ENCODE peak calls at places on chromosomes 6 and 20, in seven cellular contexts. One of them, this sample, is unnamed.

GRCh38 chr6:747006-747405 is 54.1 kb upstream of the EXOC2 start:
- DNase-seq in iris pigment epithelial cell: no peak
- DNase-seq in choroid plexus epithelial cell: no peak
- DNase-seq in NCI-H774: no peak
- DNase-seq in WTC11: no peak
- DNase-seq in stimulated activated CD4-positive, alpha-beta T cell treated with anti-CD3 and anti-CD28 coated beads, Interleukin-15, amount 100 ng/mL, for 1 hour: no peak
- DNase-seq in NCI-H345: no peak
- DNase-seq in this sample: no peak

GRCh38 chr6:71349976-71350615 is 61.5 kb downstream of the OGFRL1 start:
- DNase-seq in iris pigment epithelial cell: peak; percentile 75
- DNase-seq in choroid plexus epithelial cell: peak; percentile 53
- DNase-seq in NCI-H774: no peak
- DNase-seq in WTC11: no peak
- DNase-seq in stimulated activated CD4-positive, alpha-beta T cell treated with anti-CD3 and anti-CD28 coated beads, Interleukin-15, amount 100 ng/mL, for 1 hour: no peak
- DNase-seq in NCI-H345: no peak
- DNase-seq in this sample: no peak

GRCh38 chr20:46709459-46710148 is at the start of gene SLC2A10:
- DNase-seq in iris pigment epithelial cell: peak; percentile 58
- DNase-seq in choroid plexus epithelial cell: peak; percentile 52
- DNase-seq in NCI-H774: no peak
- DNase-seq in WTC11: peak; percentile 66
- DNase-seq in stimulated activated CD4-positive, alpha-beta T cell treated with anti-CD3 and anti-CD28 coated beads, Interleukin-15, amount 100 ng/mL, for 1 hour: no peak
- DNase-seq in NCI-H345: no peak
- DNase-seq in this sample: no peak

GRCh38 chr6:28232785-28233184 is 7.7 kb downstream of the ZSCAN9 start:
- DNase-seq in iris pigment epithelial cell: no peak
- DNase-seq in choroid plexus epithelial cell: no peak
- DNase-seq in NCI-H774: no peak
- DNase-seq in WTC11: no peak
- DNase-seq in stimulated activated CD4-positive, alpha-beta T cell treated with anti-CD3 and anti-CD28 coated beads, Interleukin-15, amount 100 ng/mL, for 1 hour: no peak
- DNase-seq in NCI-H345: no peak
- DNase-seq in this sample: no peak

GRCh38 chr6:73923899-73924485 is 228.0 kb downstream of the CD109 start:
- DNase-seq in iris pigment epithelial cell: no peak
- DNase-seq in choroid plexus epithelial cell: peak; percentile 29
- DNase-seq in NCI-H774: no peak
- DNase-seq in WTC11: no peak
- DNase-seq in stimulated activated CD4-positive, alpha-beta T cell treated with anti-CD3 and anti-CD28 coated beads, Interleukin-15, amount 100 ng/mL, for 1 hour: no peak
- DNase-seq in NCI-H345: no peak
- DNase-seq in this sample: no peak

GRCh38 chr20:50048420-50049166 is 64.4 kb downstream of the UBE2V1 start:
- DNase-seq in iris pigment epithelial cell: no peak
- DNase-seq in choroid plexus epithelial cell: no peak
- DNase-seq in NCI-H774: no peak
- DNase-seq in WTC11: no peak
- DNase-seq in stimulated activated CD4-positive, alpha-beta T cell treated with anti-CD3 and anti-CD28 coated beads, Interleukin-15, amount 100 ng/mL, for 1 hour: no peak
- DNase-seq in NCI-H345: no peak
- DNase-seq in this sample: no peak

GRCh38 chr6:37137201-37137880 is 32.6 kb upstream of the PIM1 start:
- DNase-seq in iris pigment epithelial cell: peak; percentile 100
- DNase-seq in choroid plexus epithelial cell: peak; percentile 99
- DNase-seq in NCI-H774: no peak
- DNase-seq in WTC11: peak; percentile 49
- DNase-seq in stimulated activated CD4-positive, alpha-beta T cell treated with anti-CD3 and anti-CD28 coated beads, Interleukin-15, amount 100 ng/mL, for 1 hour: no peak
- DNase-seq in NCI-H345: no peak
- DNase-seq in this sample: no peak

GRCh38 chr20:60057866-60058807 is 99.9 kb downstream of the CDH26 start:
- DNase-seq in iris pigment epithelial cell: peak; percentile 50
- DNase-seq in choroid plexus epithelial cell: peak; percentile 47
- DNase-seq in NCI-H774: no peak
- DNase-seq in WTC11: peak; percentile 34
- DNase-seq in stimulated activated CD4-positive, alpha-beta T cell treated with anti-CD3 and anti-CD28 coated beads, Interleukin-15, amount 100 ng/mL, for 1 hour: peak; percentile 3
- DNase-seq in NCI-H345: no peak
- DNase-seq in this sample: no peak

GRCh38 chr20:63454729-63455567 is 17.5 kb downstream of the KCNQ2 start:
- DNase-seq in iris pigment epithelial cell: no peak
- DNase-seq in choroid plexus epithelial cell: no peak
- DNase-seq in NCI-H774: no peak
- DNase-seq in WTC11: no peak
- DNase-seq in stimulated activated CD4-positive, alpha-beta T cell treated with anti-CD3 and anti-CD28 coated beads, Interleukin-15, amount 100 ng/mL, for 1 hour: no peak
- DNase-seq in NCI-H345: peak; percentile 31
- DNase-seq in this sample: no peak

GRCh38 chr6:43891072-43891870 is 121.3 kb downstream of the VEGFA start:
- DNase-seq in iris pigment epithelial cell: no peak
- DNase-seq in choroid plexus epithelial cell: no peak
- DNase-seq in NCI-H774: peak; percentile 66
- DNase-seq in WTC11: peak; percentile 35
- DNase-seq in stimulated activated CD4-positive, alpha-beta T cell treated with anti-CD3 and anti-CD28 coated beads, Interleukin-15, amount 100 ng/mL, for 1 hour: no peak
- DNase-seq in NCI-H345: peak; percentile 62
- DNase-seq in this sample: no peak

GRCh38 chr6:100171533-100172321 is 177.7 kb upstream of the MCHR2 start:
- DNase-seq in iris pigment epithelial cell: peak; percentile 63
- DNase-seq in choroid plexus epithelial cell: peak; percentile 38
- DNase-seq in NCI-H774: no peak
- DNase-seq in WTC11: no peak
- DNase-seq in stimulated activated CD4-positive, alpha-beta T cell treated with anti-CD3 and anti-CD28 coated beads, Interleukin-15, amount 100 ng/mL, for 1 hour: no peak
- DNase-seq in NCI-H345: no peak
- DNase-seq in this sample: no peak

GRCh38 chr20:40728996-40729395 is 40.0 kb upstream of the MAFB start:
- DNase-seq in iris pigment epithelial cell: no peak
- DNase-seq in choroid plexus epithelial cell: no peak
- DNase-seq in NCI-H774: no peak
- DNase-seq in WTC11: no peak
- DNase-seq in stimulated activated CD4-positive, alpha-beta T cell treated with anti-CD3 and anti-CD28 coated beads, Interleukin-15, amount 100 ng/mL, for 1 hour: no peak
- DNase-seq in NCI-H345: no peak
- DNase-seq in this sample: no peak

GRCh38 chr6:30888472-30889137 is 4.3 kb downstream of the DDR1 start:
- DNase-seq in iris pigment epithelial cell: peak; percentile 79
- DNase-seq in choroid plexus epithelial cell: peak; percentile 54
- DNase-seq in NCI-H774: no peak
- DNase-seq in WTC11: peak; percentile 5
- DNase-seq in stimulated activated CD4-positive, alpha-beta T cell treated with anti-CD3 and anti-CD28 coated beads, Interleukin-15, amount 100 ng/mL, for 1 hour: no peak
- DNase-seq in NCI-H345: no peak
- DNase-seq in this sample: no peak

GRCh38 chr20:35620818-35621559 is 5.4 kb downstream of the SPAG4 start:
- DNase-seq in iris pigment epithelial cell: no peak
- DNase-seq in choroid plexus epithelial cell: no peak
- DNase-seq in NCI-H774: no peak
- DNase-seq in WTC11: no peak
- DNase-seq in stimulated activated CD4-positive, alpha-beta T cell treated with anti-CD3 and anti-CD28 coated beads, Interleukin-15, amount 100 ng/mL, for 1 hour: no peak
- DNase-seq in NCI-H345: no peak
- DNase-seq in this sample: no peak

GRCh38 chr6:15876406-15876805 is 213.6 kb upstream of the DTNBP1 start:
- DNase-seq in iris pigment epithelial cell: peak; percentile 57
- DNase-seq in choroid plexus epithelial cell: peak; percentile 51
- DNase-seq in NCI-H774: no peak
- DNase-seq in WTC11: no peak
- DNase-seq in stimulated activated CD4-positive, alpha-beta T cell treated with anti-CD3 and anti-CD28 coated beads, Interleukin-15, amount 100 ng/mL, for 1 hour: no peak
- DNase-seq in NCI-H345: no peak
- DNase-seq in this sample: no peak

GRCh38 chr6:158467923-158468322 is 92.0 kb upstream of the TMEM181 start:
- DNase-seq in iris pigment epithelial cell: no peak
- DNase-seq in choroid plexus epithelial cell: peak; percentile 50
- DNase-seq in NCI-H774: peak; percentile 90
- DNase-seq in WTC11: peak; percentile 41
- DNase-seq in stimulated activated CD4-positive, alpha-beta T cell treated with anti-CD3 and anti-CD28 coated beads, Interleukin-15, amount 100 ng/mL, for 1 hour: no peak
- DNase-seq in NCI-H345: peak; percentile 89
- DNase-seq in this sample: no peak

GRCh38 chr6:154683756-154684523 is 49.3 kb upstream of the SCAF8 start:
- DNase-seq in iris pigment epithelial cell: peak; percentile 54
- DNase-seq in choroid plexus epithelial cell: peak; percentile 57
- DNase-seq in NCI-H774: no peak
- DNase-seq in WTC11: no peak
- DNase-seq in stimulated activated CD4-positive, alpha-beta T cell treated with anti-CD3 and anti-CD28 coated beads, Interleukin-15, amount 100 ng/mL, for 1 hour: no peak
- DNase-seq in NCI-H345: no peak
- DNase-seq in this sample: no peak

GRCh38 chr6:84462697-84463096 is 235.3 kb upstream of the CEP162 start:
- DNase-seq in iris pigment epithelial cell: peak; percentile 72
- DNase-seq in choroid plexus epithelial cell: peak; percentile 76
- DNase-seq in NCI-H774: no peak
- DNase-seq in WTC11: no peak
- DNase-seq in stimulated activated CD4-positive, alpha-beta T cell treated with anti-CD3 and anti-CD28 coated beads, Interleukin-15, amount 100 ng/mL, for 1 hour: no peak
- DNase-seq in NCI-H345: no peak
- DNase-seq in this sample: no peak

GRCh38 chr6:63307581-63308246 is 12.1 kb downstream of the LGSN start:
- DNase-seq in iris pigment epithelial cell: peak; percentile 43
- DNase-seq in choroid plexus epithelial cell: peak; percentile 70
- DNase-seq in NCI-H774: no peak
- DNase-seq in WTC11: no peak
- DNase-seq in stimulated activated CD4-positive, alpha-beta T cell treated with anti-CD3 and anti-CD28 coated beads, Interleukin-15, amount 100 ng/mL, for 1 hour: no peak
- DNase-seq in NCI-H345: peak; percentile 1
- DNase-seq in this sample: no peak

GRCh38 chr6:122365775-122366403 is 33.6 kb upstream of the HSF2 start:
- DNase-seq in iris pigment epithelial cell: peak; percentile 9
- DNase-seq in choroid plexus epithelial cell: no peak
- DNase-seq in NCI-H774: no peak
- DNase-seq in WTC11: no peak
- DNase-seq in stimulated activated CD4-positive, alpha-beta T cell treated with anti-CD3 and anti-CD28 coated beads, Interleukin-15, amount 100 ng/mL, for 1 hour: no peak
- DNase-seq in NCI-H345: no peak
- DNase-seq in this sample: no peak

GRCh38 chr20:19932170-19932667 is 84.9 kb upstream of the NAA20 start:
- DNase-seq in iris pigment epithelial cell: peak; percentile 87
- DNase-seq in choroid plexus epithelial cell: peak; percentile 82
- DNase-seq in NCI-H774: no peak
- DNase-seq in WTC11: no peak
- DNase-seq in stimulated activated CD4-positive, alpha-beta T cell treated with anti-CD3 and anti-CD28 coated beads, Interleukin-15, amount 100 ng/mL, for 1 hour: no peak
- DNase-seq in NCI-H345: no peak
- DNase-seq in this sample: no peak

GRCh38 chr6:435442-436307 is 44.1 kb downstream of the IRF4 start:
- DNase-seq in iris pigment epithelial cell: peak; percentile 21
- DNase-seq in choroid plexus epithelial cell: no peak
- DNase-seq in NCI-H774: no peak
- DNase-seq in WTC11: no peak
- DNase-seq in stimulated activated CD4-positive, alpha-beta T cell treated with anti-CD3 and anti-CD28 coated beads, Interleukin-15, amount 100 ng/mL, for 1 hour: no peak
- DNase-seq in NCI-H345: no peak
- DNase-seq in this sample: no peak

GRCh38 chr6:2971420-2972218 is at the start of gene SERPINB6:
- DNase-seq in iris pigment epithelial cell: peak; percentile 72
- DNase-seq in choroid plexus epithelial cell: peak; percentile 80
- DNase-seq in NCI-H774: peak; percentile 28
- DNase-seq in WTC11: peak; percentile 52
- DNase-seq in stimulated activated CD4-positive, alpha-beta T cell treated with anti-CD3 and anti-CD28 coated beads, Interleukin-15, amount 100 ng/mL, for 1 hour: no peak
- DNase-seq in NCI-H345: no peak
- DNase-seq in this sample: peak; percentile 63

GRCh38 chr20:24734139-24734538 is 214.9 kb upstream of the CST7 start:
- DNase-seq in iris pigment epithelial cell: no peak
- DNase-seq in choroid plexus epithelial cell: no peak
- DNase-seq in NCI-H774: no peak
- DNase-seq in WTC11: no peak
- DNase-seq in stimulated activated CD4-positive, alpha-beta T cell treated with anti-CD3 and anti-CD28 coated beads, Interleukin-15, amount 100 ng/mL, for 1 hour: no peak
- DNase-seq in NCI-H345: no peak
- DNase-seq in this sample: no peak

GRCh38 chr6:139568956-139569538 is 194.6 kb upstream of the CITED2 start:
- DNase-seq in iris pigment epithelial cell: peak; percentile 92
- DNase-seq in choroid plexus epithelial cell: peak; percentile 93
- DNase-seq in NCI-H774: no peak
- DNase-seq in WTC11: no peak
- DNase-seq in stimulated activated CD4-positive, alpha-beta T cell treated with anti-CD3 and anti-CD28 coated beads, Interleukin-15, amount 100 ng/mL, for 1 hour: no peak
- DNase-seq in NCI-H345: no peak
- DNase-seq in this sample: no peak

GRCh38 chr6:170080169-170080827 is 210.6 kb downstream of the DLL1 start:
- DNase-seq in iris pigment epithelial cell: no peak
- DNase-seq in choroid plexus epithelial cell: no peak
- DNase-seq in NCI-H774: no peak
- DNase-seq in WTC11: no peak
- DNase-seq in stimulated activated CD4-positive, alpha-beta T cell treated with anti-CD3 and anti-CD28 coated beads, Interleukin-15, amount 100 ng/mL, for 1 hour: no peak
- DNase-seq in NCI-H345: no peak
- DNase-seq in this sample: no peak

GRCh38 chr6:118770112-118770788 is 118.9 kb upstream of the CEP85L start:
- DNase-seq in iris pigment epithelial cell: no peak
- DNase-seq in choroid plexus epithelial cell: no peak
- DNase-seq in NCI-H774: peak; percentile 51
- DNase-seq in WTC11: no peak
- DNase-seq in stimulated activated CD4-positive, alpha-beta T cell treated with anti-CD3 and anti-CD28 coated beads, Interleukin-15, amount 100 ng/mL, for 1 hour: no peak
- DNase-seq in NCI-H345: peak; percentile 35
- DNase-seq in this sample: no peak

GRCh38 chr6:147868493-147869222 is 360.2 kb downstream of the SAMD5 start:
- DNase-seq in iris pigment epithelial cell: peak; percentile 12
- DNase-seq in choroid plexus epithelial cell: peak; percentile 12
- DNase-seq in NCI-H774: no peak
- DNase-seq in WTC11: no peak
- DNase-seq in stimulated activated CD4-positive, alpha-beta T cell treated with anti-CD3 and anti-CD28 coated beads, Interleukin-15, amount 100 ng/mL, for 1 hour: no peak
- DNase-seq in NCI-H345: no peak
- DNase-seq in this sample: no peak

GRCh38 chr20:46011631-46012482 is 3.1 kb downstream of the MMP9 start:
- DNase-seq in iris pigment epithelial cell: peak; percentile 53
- DNase-seq in choroid plexus epithelial cell: peak; percentile 27
- DNase-seq in NCI-H774: no peak
- DNase-seq in WTC11: peak; percentile 100
- DNase-seq in stimulated activated CD4-positive, alpha-beta T cell treated with anti-CD3 and anti-CD28 coated beads, Interleukin-15, amount 100 ng/mL, for 1 hour: no peak
- DNase-seq in NCI-H345: no peak
- DNase-seq in this sample: no peak

GRCh38 chr6:116492331-116493067 is 18.9 kb upstream of the CALHM5 start:
- DNase-seq in iris pigment epithelial cell: no peak
- DNase-seq in choroid plexus epithelial cell: no peak
- DNase-seq in NCI-H774: no peak
- DNase-seq in WTC11: no peak
- DNase-seq in stimulated activated CD4-positive, alpha-beta T cell treated with anti-CD3 and anti-CD28 coated beads, Interleukin-15, amount 100 ng/mL, for 1 hour: no peak
- DNase-seq in NCI-H345: no peak
- DNase-seq in this sample: no peak

GRCh38 chr20:32333988-32334885 is 23.9 kb upstream of the ASXL1 start:
- DNase-seq in iris pigment epithelial cell: no peak
- DNase-seq in choroid plexus epithelial cell: peak; percentile 13
- DNase-seq in NCI-H774: no peak
- DNase-seq in WTC11: no peak
- DNase-seq in stimulated activated CD4-positive, alpha-beta T cell treated with anti-CD3 and anti-CD28 coated beads, Interleukin-15, amount 100 ng/mL, for 1 hour: peak; percentile 19
- DNase-seq in NCI-H345: no peak
- DNase-seq in this sample: no peak

GRCh38 chr20:11995750-11996567 is 78.3 kb downstream of the BTBD3 start:
- DNase-seq in iris pigment epithelial cell: no peak
- DNase-seq in choroid plexus epithelial cell: no peak
- DNase-seq in NCI-H774: no peak
- DNase-seq in WTC11: no peak
- DNase-seq in stimulated activated CD4-positive, alpha-beta T cell treated with anti-CD3 and anti-CD28 coated beads, Interleukin-15, amount 100 ng/mL, for 1 hour: no peak
- DNase-seq in NCI-H345: no peak
- DNase-seq in this sample: no peak

GRCh38 chr6:91098006-91098405 is 511.1 kb upstream of the MAP3K7 start:
- DNase-seq in iris pigment epithelial cell: no peak
- DNase-seq in choroid plexus epithelial cell: no peak
- DNase-seq in NCI-H774: peak; percentile 77
- DNase-seq in WTC11: no peak
- DNase-seq in stimulated activated CD4-positive, alpha-beta T cell treated with anti-CD3 and anti-CD28 coated beads, Interleukin-15, amount 100 ng/mL, for 1 hour: no peak
- DNase-seq in NCI-H345: peak; percentile 73
- DNase-seq in this sample: no peak

GRCh38 chr6:57262491-57262890 is 40.4 kb upstream of the RAB23 start:
- DNase-seq in iris pigment epithelial cell: peak; percentile 81
- DNase-seq in choroid plexus epithelial cell: peak; percentile 74
- DNase-seq in NCI-H774: no peak
- DNase-seq in WTC11: no peak
- DNase-seq in stimulated activated CD4-positive, alpha-beta T cell treated with anti-CD3 and anti-CD28 coated beads, Interleukin-15, amount 100 ng/mL, for 1 hour: no peak
- DNase-seq in NCI-H345: no peak
- DNase-seq in this sample: no peak

GRCh38 chr6:102907181-102907580 is 1513.7 kb downstream of the GRIK2 start:
- DNase-seq in iris pigment epithelial cell: no peak
- DNase-seq in choroid plexus epithelial cell: no peak
- DNase-seq in NCI-H774: no peak
- DNase-seq in WTC11: peak; percentile 59
- DNase-seq in stimulated activated CD4-positive, alpha-beta T cell treated with anti-CD3 and anti-CD28 coated beads, Interleukin-15, amount 100 ng/mL, for 1 hour: no peak
- DNase-seq in NCI-H345: no peak
- DNase-seq in this sample: no peak

GRCh38 chr6:40734607-40735006 is 147.4 kb upstream of the LRFN2 start:
- DNase-seq in iris pigment epithelial cell: no peak
- DNase-seq in choroid plexus epithelial cell: no peak
- DNase-seq in NCI-H774: no peak
- DNase-seq in WTC11: no peak
- DNase-seq in stimulated activated CD4-positive, alpha-beta T cell treated with anti-CD3 and anti-CD28 coated beads, Interleukin-15, amount 100 ng/mL, for 1 hour: no peak
- DNase-seq in NCI-H345: no peak
- DNase-seq in this sample: no peak

GRCh38 chr20:44001667-44002596 is 87.3 kb downstream of the TOX2 start:
- DNase-seq in iris pigment epithelial cell: no peak
- DNase-seq in choroid plexus epithelial cell: no peak
- DNase-seq in NCI-H774: no peak
- DNase-seq in WTC11: no peak
- DNase-seq in stimulated activated CD4-positive, alpha-beta T cell treated with anti-CD3 and anti-CD28 coated beads, Interleukin-15, amount 100 ng/mL, for 1 hour: no peak
- DNase-seq in NCI-H345: no peak
- DNase-seq in this sample: no peak

GRCh38 chr20:4626228-4626627 is 95.5 kb upstream of the PRND start:
- DNase-seq in iris pigment epithelial cell: peak; percentile 28
- DNase-seq in choroid plexus epithelial cell: peak; percentile 27
- DNase-seq in NCI-H774: no peak
- DNase-seq in WTC11: no peak
- DNase-seq in stimulated activated CD4-positive, alpha-beta T cell treated with anti-CD3 and anti-CD28 coated beads, Interleukin-15, amount 100 ng/mL, for 1 hour: no peak
- DNase-seq in NCI-H345: no peak
- DNase-seq in this sample: no peak